ENCODE peak calls at places on chromosomes 2 and 18, in eight cellular contexts. C, Z, W, T, O, A, M and I are unnamed samples. For H3K27me3 and H3K9me3, the result is how much of the 10 kb centered on the place peaks cover.

GRCh38 chr2:181846359-181846758 is 45.2 kb upstream of the ITPRID2 start:
- DNase-seq in C (no peak), Z (no peak), W (no peak), T (no peak), O (no peak), A (no peak), M (no peak), I (no peak)

GRCh38 chr2:54801422-54801821 is 78.0 kb downstream of the EML6 start:
- DNase-seq in C (no peak), Z (no peak), W (no peak), T (no peak), O (no peak), A (no peak), M (no peak), I (no peak)

GRCh38 chr2:70553334-70553583 is 367 bp downstream of the TGFA start:
- DNase-seq in C (no peak), Z (no peak), W (no peak), T (no peak), O (no peak), A (no peak), M (no peak), I (peak)

GRCh38 chr2:74548285-74548918 is 5.3 kb downstream of the LOXL3 start:
- DNase-seq in C (peak), Z (no peak), W (no peak), T (no peak), O (no peak), A (no peak), M (no peak), I (no peak)

GRCh38 chr2:27711804-27712203 is 48.1 kb downstream of the SLC4A1AP start:
- DNase-seq in C (no peak), Z (no peak), W (no peak), T (no peak), O (no peak), A (no peak), M (no peak), I (no peak)

GRCh38 chr2:40036241-40036640 is 257.2 kb upstream of the THUMPD2 start:
- DNase-seq in C (no peak), Z (no peak), W (no peak), T (no peak), O (no peak), A (no peak), M (no peak), I (no peak)

GRCh38 chr2:150483532-150483931 is 3.9 kb downstream of the RND3 start:
- DNase-seq in C (no peak), Z (no peak), W (no peak), T (no peak), O (no peak), A (no peak), M (no peak), I (no peak)

GRCh38 chr2:1169291-1169949 is 218.8 kb downstream of the SNTG2 start:
- DNase-seq in C (no peak), Z (no peak), W (no peak), T (no peak), O (no peak), A (no peak), M (no peak), I (no peak)

GRCh38 chr2:217950401-217950871 is 52.4 kb downstream of the TNS1 start:
- DNase-seq in C (no peak), Z (no peak), W (peak), T (no peak), O (peak), A (no peak), M (peak), I (no peak)

GRCh38 chr2:64831134-64831976 is 157.8 kb upstream of the SLC1A4 start:
- DNase-seq in C (peak), Z (peak), W (peak), T (peak), O (peak), A (peak), M (peak), I (peak)

GRCh38 chr18:24656571-24656971 is 196.1 kb downstream of the HRH4 start:
- DNase-seq in C (no peak), Z (no peak), W (no peak), T (no peak), O (no peak), A (peak), M (no peak), I (no peak)

GRCh38 chr18:12067671-12068070 is 26.0 kb upstream of the ANKRD62 start:
- DNase-seq in C (no peak), Z (no peak), W (no peak), T (no peak), O (no peak), A (no peak), M (no peak), I (no peak)

GRCh38 chr2:100018312-100018711 is 124.1 kb downstream of the AFF3 start:
- DNase-seq in C (no peak), Z (no peak), W (no peak), T (no peak), O (no peak), A (no peak), M (no peak), I (no peak)

GRCh38 chr2:150484006-150484405 is 3.5 kb downstream of the RND3 start:
- DNase-seq in C (no peak), Z (no peak), W (no peak), T (no peak), O (no peak), A (no peak), M (no peak), I (no peak)

GRCh38 chr2:195414479-195414878 is 242.5 kb upstream of the SLC39A10 start:
- DNase-seq in C (no peak), Z (no peak), W (no peak), T (no peak), O (no peak), A (no peak), M (no peak), I (no peak)

GRCh38 chr2:54394392-54394791 is 61.7 kb upstream of the SPTBN1 start:
- DNase-seq in C (no peak), Z (no peak), W (no peak), T (no peak), O (no peak), A (no peak), M (no peak), I (no peak)

GRCh38 chr18:11944786-11945185 is 36.5 kb upstream of the IMPA2 start:
- DNase-seq in C (no peak), Z (no peak), W (no peak), T (no peak), O (no peak), A (no peak), M (no peak), I (no peak)

GRCh38 chr2:197904446-197904845 is 100.1 kb downstream of the PLCL1 start:
- DNase-seq in C (no peak), Z (no peak), W (no peak), T (no peak), O (no peak), A (no peak), M (no peak), I (no peak)

GRCh38 chr2:239081046-239081445 is 233.2 kb downstream of the TWIST2 start:
- DNase-seq in C (no peak), Z (no peak), W (no peak), T (no peak), O (no peak), A (no peak), M (no peak), I (no peak)

GRCh38 chr2:98727758-98728718 is 2.9 kb downstream of the MGAT4A start:
- DNase-seq in C (no peak), Z (no peak), W (no peak), T (no peak), O (no peak), A (no peak), M (no peak), I (no peak)

GRCh38 chr2:39068290-39068689 is 52.6 kb downstream of the SOS1 start:
- DNase-seq in C (no peak), Z (no peak), W (no peak), T (no peak), O (no peak), A (peak), M (no peak), I (no peak)

GRCh38 chr2:173076557-173077345 is 1.1 kb downstream of the MAP3K20 start:
- DNase-seq in C (peak), Z (peak), W (peak), T (peak), O (peak), A (no peak), M (peak), I (no peak)

GRCh38 chr2:86649119-86649947 is 25.7 kb upstream of the RNF103 start:
- DNase-seq in C (no peak), Z (no peak), W (no peak), T (no peak), O (no peak), A (no peak), M (no peak), I (no peak)

GRCh38 chr2:57180042-57180567 is 866.5 kb upstream of the VRK2 start:
- DNase-seq in C (no peak), Z (no peak), W (no peak), T (no peak), O (no peak), A (no peak), M (no peak), I (no peak)

GRCh38 chr2:152411154-152411553 is 76.2 kb downstream of the FMNL2 start:
- DNase-seq in C (no peak), Z (no peak), W (no peak), T (no peak), O (no peak), A (no peak), M (no peak), I (no peak)

GRCh38 chr2:170812716-170813585 is 3.7 kb upstream of the GAD1 start:
- DNase-seq in C (peak), Z (peak), W (no peak), T (no peak), O (peak), A (peak), M (no peak), I (no peak)

GRCh38 chr2:43412121-43412753 is 183.6 kb downstream of the THADA start:
- DNase-seq in C (no peak), Z (no peak), W (no peak), T (no peak), O (no peak), A (no peak), M (no peak), I (no peak)

GRCh38 chr2:209772316-209772715 is 684 bp downstream of the UNC80 start:
- DNase-seq in C (no peak), Z (no peak), W (no peak), T (no peak), O (no peak), A (no peak), M (no peak), I (no peak)

GRCh38 chr2:40824269-40824668 is 372.4 kb upstream of the SLC8A1 start:
- DNase-seq in C (no peak), Z (no peak), W (no peak), T (no peak), O (peak), A (no peak), M (no peak), I (no peak)

GRCh38 chr18:70337139-70337972 is 48.5 kb downstream of the SOCS6 start:
- DNase-seq in C (peak), Z (peak), W (no peak), T (no peak), O (peak), A (peak), M (no peak), I (no peak)

GRCh38 chr2:236161082-236161462 is 7.1 kb downstream of the GBX2 start:
- DNase-seq in C (no peak), Z (no peak), W (no peak), T (no peak), O (no peak), A (no peak), M (peak), I (no peak)

GRCh38 chr2:42545714-42546390 is 22.6 kb upstream of the MTA3 start:
- DNase-seq in C (no peak), Z (no peak), W (no peak), T (no peak), O (no peak), A (no peak), M (no peak), I (no peak)

GRCh38 chr2:48347712-48348111 is 182.2 kb upstream of the STON1 start:
- DNase-seq in C (no peak), Z (no peak), W (no peak), T (no peak), O (no peak), A (no peak), M (no peak), I (no peak)

GRCh38 chr2:2664989-2665833 is 334.1 kb upstream of the MYT1L start:
- DNase-seq in C (no peak), Z (no peak), W (peak), T (no peak), O (no peak), A (peak), M (peak), I (no peak)

GRCh38 chr2:216743781-216744180 is 48.4 kb upstream of the IGFBP5 start:
- DNase-seq in C (no peak), Z (no peak), W (no peak), T (no peak), O (no peak), A (no peak), M (no peak), I (no peak)

DNA sequence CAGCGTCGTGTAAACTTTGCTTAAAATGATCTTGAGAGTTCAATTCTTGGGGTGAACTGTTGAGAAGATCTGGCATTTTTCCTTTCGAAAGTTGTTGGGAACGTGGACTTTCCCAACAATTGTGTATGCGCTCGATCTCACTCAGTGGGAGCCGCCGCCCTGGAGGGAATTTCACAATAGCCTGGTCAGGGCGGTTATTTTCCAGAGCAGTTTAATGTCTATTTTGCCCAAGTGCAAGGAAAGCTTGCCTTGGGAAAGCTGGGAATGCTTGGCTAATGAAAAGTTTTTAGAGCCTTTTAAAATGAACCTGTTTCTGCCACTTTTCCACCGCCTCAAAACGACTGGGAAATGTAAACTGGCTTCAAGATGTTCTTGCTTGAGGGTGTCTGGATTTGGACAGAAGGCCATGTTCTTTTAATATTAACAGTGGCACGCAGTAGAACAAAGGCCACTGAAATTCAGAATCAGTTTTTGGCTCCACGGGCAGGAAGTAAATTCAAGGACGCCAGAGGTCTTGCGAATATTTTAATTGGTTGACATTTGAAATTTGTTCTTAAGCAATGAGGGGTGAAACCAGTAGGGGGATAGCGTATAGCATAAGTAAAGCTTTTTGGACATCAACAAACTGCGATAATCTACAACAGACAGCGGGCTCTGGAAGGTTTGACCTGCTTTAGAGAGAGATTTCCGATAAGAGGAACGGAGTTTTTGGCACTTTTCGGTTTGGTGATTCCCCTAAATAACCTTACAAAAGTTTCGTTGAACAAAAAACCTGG is 1.2 kb downstream of the CFLAR start:
- DNase-seq in C (peak), Z (no peak), W (peak), T (peak), O (peak), A (peak), M (peak), I (no peak)
- H3K27ac ChIP-seq in C (peak), Z (no peak), W (peak), T (peak), O (peak), A (peak), M (peak), I (peak)

GRCh38 chr2:189580267-189580661 is 322 bp downstream of the SLC40A1 start:
- DNase-seq in C (peak), Z (no peak), W (peak), T (peak), O (peak), A (no peak), M (peak), I (peak)
- H3K27me3 ChIP-seq in C (under half), Z (under half), W (under half), T (under half), O (under half), A (under half), M (under half), I (under half)

DNA sequence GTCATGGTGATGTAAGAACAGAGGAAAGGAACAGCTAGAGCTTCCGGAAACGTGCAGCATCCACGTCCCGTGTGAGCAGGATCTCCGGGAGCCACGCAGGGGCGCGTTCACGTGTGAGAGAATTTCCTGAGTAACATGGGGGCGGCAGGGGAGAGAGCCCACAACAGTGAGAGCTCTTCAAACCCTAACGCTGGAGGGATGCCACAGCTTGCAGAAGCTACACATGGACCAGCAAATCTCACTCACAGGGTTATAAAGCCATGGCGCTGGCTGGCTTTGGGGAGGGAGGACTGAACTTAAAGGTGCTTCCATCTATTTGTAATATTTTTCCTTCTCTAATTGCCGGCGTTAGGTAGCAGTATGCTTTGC is 250.5 kb upstream of the SALL3 start:
- DNase-seq in C (no peak), Z (no peak), W (no peak), T (no peak), O (no peak), A (no peak), M (peak), I (no peak)
- H3K9me3 ChIP-seq in C (under half), Z (under half), W (under half), T (under half), O (under half), A (half or more), M (under half), I (under half)

DNA sequence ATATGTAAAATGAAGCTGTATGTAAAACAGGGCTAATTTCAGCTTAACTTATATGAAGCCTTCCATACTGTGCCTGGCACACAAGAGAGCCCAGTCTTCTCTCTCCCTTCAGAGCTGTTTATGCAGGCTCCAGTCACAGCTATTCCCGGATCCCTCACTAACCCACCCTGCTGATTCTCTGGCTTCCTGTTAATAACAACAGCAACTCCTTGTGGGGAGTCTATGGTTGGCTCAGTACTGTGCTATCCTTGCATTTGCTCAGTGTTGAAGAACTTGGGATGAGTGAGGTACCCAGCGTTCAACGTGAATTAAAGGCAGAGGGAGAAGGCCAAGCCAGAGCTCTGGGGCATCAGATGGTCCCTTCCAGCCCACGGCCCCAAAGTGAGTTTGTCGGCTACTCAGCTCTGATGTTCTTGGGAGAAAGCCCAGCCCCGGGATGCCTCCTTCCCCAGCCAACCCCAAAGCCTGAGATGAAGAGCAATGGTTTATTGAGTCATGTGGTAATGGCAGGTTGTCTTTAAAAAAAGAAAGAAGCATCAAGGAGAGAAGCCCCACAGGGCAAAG is 43.2 kb downstream of the PSD4 start:
- DNase-seq in C (no peak), Z (no peak), W (no peak), T (no peak), O (no peak), A (no peak), M (no peak), I (no peak)
- H3K27ac ChIP-seq in C (no peak), Z (no peak), W (no peak), T (peak), O (peak), A (no peak), M (peak), I (no peak)

GRCh38 chr2:66574701-66575624 is 140.0 kb downstream of the MEIS1 start:
- DNase-seq in C (peak), Z (peak), W (no peak), T (peak), O (peak), A (peak), M (peak), I (no peak)

GRCh38 chr2:66573866-66574265 is 138.9 kb downstream of the MEIS1 start:
- DNase-seq in C (no peak), Z (no peak), W (no peak), T (no peak), O (no peak), A (no peak), M (no peak), I (no peak)

GRCh38 chr2:66577331-66578041 is 142.6 kb downstream of the MEIS1 start:
- DNase-seq in C (no peak), Z (no peak), W (no peak), T (no peak), O (no peak), A (no peak), M (peak), I (no peak)

GRCh38 chr2:66576381-66577330 is 141.7 kb downstream of the MEIS1 start:
- DNase-seq in C (no peak), Z (no peak), W (no peak), T (no peak), O (no peak), A (no peak), M (peak), I (no peak)

GRCh38 chr2:66575625-66576371 is 140.9 kb downstream of the MEIS1 start:
- DNase-seq in C (no peak), Z (peak), W (no peak), T (peak), O (no peak), A (no peak), M (peak), I (no peak)
- H3K27me3 ChIP-seq in C (under half), Z (under half), W (half or more), T (half or more), O (half or more), A (under half), M (under half), I (half or more)

GRCh38 chr2:234110219-234110618 is 59.7 kb downstream of the SPP2 start:
- DNase-seq in C (no peak), Z (no peak), W (no peak), T (no peak), O (no peak), A (no peak), M (no peak), I (no peak)

GRCh38 chr2:234107861-234108260 is 57.4 kb downstream of the SPP2 start:
- DNase-seq in C (no peak), Z (no peak), W (no peak), T (no peak), O (no peak), A (no peak), M (no peak), I (no peak)

GRCh38 chr2:234111523-234111922 is 61.0 kb downstream of the SPP2 start:
- DNase-seq in C (no peak), Z (no peak), W (no peak), T (no peak), O (no peak), A (no peak), M (no peak), I (no peak)

GRCh38 chr2:234109321-234109720 is 58.8 kb downstream of the SPP2 start:
- DNase-seq in C (no peak), Z (no peak), W (no peak), T (no peak), O (no peak), A (no peak), M (no peak), I (no peak)
- H3K9me3 ChIP-seq in C (under half), Z (under half), W (under half), T (under half), O (under half), A (under half), M (under half), I (under half)

GRCh38 chr2:221943078-221943810 is 355.6 kb downstream of the PAX3 start:
- DNase-seq in C (no peak), Z (no peak), W (peak), T (no peak), O (no peak), A (no peak), M (peak), I (no peak)
- H3K27ac ChIP-seq in C (no peak), Z (no peak), W (peak), T (peak), O (peak), A (no peak), M (peak), I (no peak)

DNA sequence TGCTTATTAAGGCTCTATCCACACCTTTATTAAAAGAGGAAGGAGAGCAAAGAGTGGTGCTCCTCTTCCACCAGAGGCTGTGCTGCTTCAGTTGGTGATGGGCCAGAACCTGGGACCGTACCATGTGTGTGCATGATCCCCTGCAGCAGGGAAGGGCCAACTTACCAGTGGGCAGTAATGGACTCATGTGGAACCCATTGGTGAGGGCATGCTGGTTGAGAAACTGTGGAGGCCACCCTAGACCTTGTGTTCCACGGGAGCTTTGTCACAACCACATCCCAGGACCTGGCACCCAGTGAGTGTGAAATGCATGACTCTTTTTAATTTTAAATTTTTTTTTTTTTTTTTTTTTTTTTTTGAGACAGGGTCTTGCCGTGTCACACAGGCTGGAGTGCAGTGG is 5.4 kb downstream of the UBE2F start:
- DNase-seq in C (no peak), Z (no peak), W (no peak), T (no peak), O (no peak), A (no peak), M (peak), I (no peak)
- H3K27me3 ChIP-seq in C (under half), Z (under half), W (under half), T (under half), O (under half), A (under half), M (under half), I (under half)

GRCh38 chr2:215635788-215636139 is 199.9 kb upstream of the FN1 start:
- DNase-seq in C (no peak), Z (no peak), W (no peak), T (no peak), O (no peak), A (no peak), M (no peak), I (no peak)
- H3K9me3 ChIP-seq in C (under half), Z (under half), W (under half), T (half or more), O (under half), A (under half), M (under half), I (under half)